ENCODE peak calls at places on chromosomes 13 and 19, in ten cellular contexts. One of them, this sample, is unnamed.

GRCh38 chr13:79711631-79712030 is 230.7 kb downstream of the NDFIP2 start:
- DNase-seq in stimulated activated CD4-positive, alpha-beta T cell treated with anti-CD3 and anti-CD28 coated beads, Interleukin-4, amount 100 ng/mL, for 24 hours: no peak
- DNase-seq in right lobe of liver: no peak
- DNase-seq in ELR: no peak
- DNase-seq in CD4-positive, alpha-beta T cell: no peak
- DNase-seq in amniotic epithelial cell: peak
- DNase-seq in ecto neural progenitor cell: no peak
- DNase-seq in posterior cingulate gyrus: no peak
- DNase-seq in NCI-H1417: no peak
- DNase-seq in HFF-Myc: no peak
- DNase-seq in this sample: no peak

GRCh38 chr13:44713793-44714469 is 137.8 kb upstream of the TSC22D1 start:
- DNase-seq in stimulated activated CD4-positive, alpha-beta T cell treated with anti-CD3 and anti-CD28 coated beads, Interleukin-4, amount 100 ng/mL, for 24 hours: no peak
- DNase-seq in right lobe of liver: no peak
- DNase-seq in ELR: peak
- DNase-seq in CD4-positive, alpha-beta T cell: no peak
- DNase-seq in amniotic epithelial cell: peak
- DNase-seq in ecto neural progenitor cell: no peak
- DNase-seq in posterior cingulate gyrus: no peak
- DNase-seq in NCI-H1417: no peak
- DNase-seq in HFF-Myc: peak
- DNase-seq in this sample: no peak

GRCh38 chr13:99330942-99331341 is 23.7 kb upstream of the GPR183 start:
- DNase-seq in stimulated activated CD4-positive, alpha-beta T cell treated with anti-CD3 and anti-CD28 coated beads, Interleukin-4, amount 100 ng/mL, for 24 hours: no peak
- DNase-seq in right lobe of liver: no peak
- DNase-seq in ELR: no peak
- DNase-seq in CD4-positive, alpha-beta T cell: no peak
- DNase-seq in amniotic epithelial cell: no peak
- DNase-seq in ecto neural progenitor cell: no peak
- DNase-seq in posterior cingulate gyrus: no peak
- DNase-seq in NCI-H1417: no peak
- DNase-seq in HFF-Myc: no peak
- DNase-seq in this sample: no peak

GRCh38 chr13:78131811-78132210 is 213.2 kb upstream of the EDNRB start:
- DNase-seq in stimulated activated CD4-positive, alpha-beta T cell treated with anti-CD3 and anti-CD28 coated beads, Interleukin-4, amount 100 ng/mL, for 24 hours: no peak
- DNase-seq in right lobe of liver: no peak
- DNase-seq in ELR: peak
- DNase-seq in CD4-positive, alpha-beta T cell: no peak
- DNase-seq in amniotic epithelial cell: no peak
- DNase-seq in ecto neural progenitor cell: no peak
- DNase-seq in posterior cingulate gyrus: no peak
- DNase-seq in NCI-H1417: no peak
- DNase-seq in HFF-Myc: no peak
- DNase-seq in this sample: no peak

GRCh38 chr13:36323408-36323807 is 22.8 kb downstream of the SPART start:
- DNase-seq in stimulated activated CD4-positive, alpha-beta T cell treated with anti-CD3 and anti-CD28 coated beads, Interleukin-4, amount 100 ng/mL, for 24 hours: no peak
- DNase-seq in right lobe of liver: no peak
- DNase-seq in ELR: no peak
- DNase-seq in CD4-positive, alpha-beta T cell: no peak
- DNase-seq in amniotic epithelial cell: no peak
- DNase-seq in ecto neural progenitor cell: no peak
- DNase-seq in posterior cingulate gyrus: no peak
- DNase-seq in NCI-H1417: no peak
- DNase-seq in HFF-Myc: no peak
- DNase-seq in this sample: no peak

GRCh38 chr19:6211632-6212402 is 68.0 kb downstream of the MLLT1 start:
- DNase-seq in stimulated activated CD4-positive, alpha-beta T cell treated with anti-CD3 and anti-CD28 coated beads, Interleukin-4, amount 100 ng/mL, for 24 hours: no peak
- DNase-seq in right lobe of liver: no peak
- DNase-seq in ELR: no peak
- DNase-seq in CD4-positive, alpha-beta T cell: no peak
- DNase-seq in amniotic epithelial cell: no peak
- DNase-seq in ecto neural progenitor cell: no peak
- DNase-seq in posterior cingulate gyrus: no peak
- DNase-seq in NCI-H1417: no peak
- DNase-seq in HFF-Myc: no peak
- DNase-seq in this sample: no peak

GRCh38 chr13:36353001-36353400 is 6.8 kb upstream of the SPART start:
- DNase-seq in stimulated activated CD4-positive, alpha-beta T cell treated with anti-CD3 and anti-CD28 coated beads, Interleukin-4, amount 100 ng/mL, for 24 hours: no peak
- DNase-seq in right lobe of liver: no peak
- DNase-seq in ELR: no peak
- DNase-seq in CD4-positive, alpha-beta T cell: no peak
- DNase-seq in amniotic epithelial cell: peak
- DNase-seq in ecto neural progenitor cell: no peak
- DNase-seq in posterior cingulate gyrus: no peak
- DNase-seq in NCI-H1417: no peak
- DNase-seq in HFF-Myc: no peak
- DNase-seq in this sample: no peak

GRCh38 chr19:33248104-33248503 is 22.5 kb upstream of the SLC7A10 start:
- DNase-seq in stimulated activated CD4-positive, alpha-beta T cell treated with anti-CD3 and anti-CD28 coated beads, Interleukin-4, amount 100 ng/mL, for 24 hours: no peak
- DNase-seq in right lobe of liver: no peak
- DNase-seq in ELR: no peak
- DNase-seq in CD4-positive, alpha-beta T cell: no peak
- DNase-seq in amniotic epithelial cell: no peak
- DNase-seq in ecto neural progenitor cell: no peak
- DNase-seq in posterior cingulate gyrus: no peak
- DNase-seq in NCI-H1417: no peak
- DNase-seq in HFF-Myc: no peak
- DNase-seq in this sample: no peak

GRCh38 chr13:73608157-73608516 is 526.1 kb downstream of the KLF12 start:
- DNase-seq in stimulated activated CD4-positive, alpha-beta T cell treated with anti-CD3 and anti-CD28 coated beads, Interleukin-4, amount 100 ng/mL, for 24 hours: no peak
- DNase-seq in right lobe of liver: no peak
- DNase-seq in ELR: no peak
- DNase-seq in CD4-positive, alpha-beta T cell: no peak
- DNase-seq in amniotic epithelial cell: no peak
- DNase-seq in ecto neural progenitor cell: no peak
- DNase-seq in posterior cingulate gyrus: no peak
- DNase-seq in NCI-H1417: peak
- DNase-seq in HFF-Myc: no peak
- DNase-seq in this sample: no peak

GRCh38 chr19:4897146-4897545 is 5.5 kb downstream of the ARRDC5 start:
- DNase-seq in stimulated activated CD4-positive, alpha-beta T cell treated with anti-CD3 and anti-CD28 coated beads, Interleukin-4, amount 100 ng/mL, for 24 hours: no peak
- DNase-seq in right lobe of liver: no peak
- DNase-seq in ELR: no peak
- DNase-seq in CD4-positive, alpha-beta T cell: no peak
- DNase-seq in amniotic epithelial cell: no peak
- DNase-seq in ecto neural progenitor cell: no peak
- DNase-seq in posterior cingulate gyrus: no peak
- DNase-seq in NCI-H1417: no peak
- DNase-seq in HFF-Myc: no peak
- DNase-seq in this sample: no peak

GRCh38 chr13:40193290-40194203 is 472.9 kb downstream of the FOXO1 start:
- DNase-seq in stimulated activated CD4-positive, alpha-beta T cell treated with anti-CD3 and anti-CD28 coated beads, Interleukin-4, amount 100 ng/mL, for 24 hours: no peak
- DNase-seq in right lobe of liver: no peak
- DNase-seq in ELR: no peak
- DNase-seq in CD4-positive, alpha-beta T cell: no peak
- DNase-seq in amniotic epithelial cell: no peak
- DNase-seq in ecto neural progenitor cell: no peak
- DNase-seq in posterior cingulate gyrus: peak
- DNase-seq in NCI-H1417: no peak
- DNase-seq in HFF-Myc: no peak
- DNase-seq in this sample: no peak

GRCh38 chr13:30181856-30182651 is 125.3 kb downstream of the KATNAL1 start:
- DNase-seq in stimulated activated CD4-positive, alpha-beta T cell treated with anti-CD3 and anti-CD28 coated beads, Interleukin-4, amount 100 ng/mL, for 24 hours: no peak
- DNase-seq in right lobe of liver: no peak
- DNase-seq in ELR: peak
- DNase-seq in CD4-positive, alpha-beta T cell: no peak
- DNase-seq in amniotic epithelial cell: no peak
- DNase-seq in ecto neural progenitor cell: no peak
- DNase-seq in posterior cingulate gyrus: no peak
- DNase-seq in NCI-H1417: peak
- DNase-seq in HFF-Myc: no peak
- DNase-seq in this sample: no peak

This sample was measured in smooth muscle cell of the brain vasculature.